ENCODE peak calls at places on chromosomes 11 and 22, in seven cellular contexts. P is T-helper 1 cell; C is kidney; S is stimulated activated CD8-positive, alpha-beta memory T cell treated with anti-CD3 and anti-CD28 coated beads, Interleukin-2, amount 100 ng/mL, for 48 hours; K is SHP77; H is lung microvascular endothelial cell; B is stimulated activated CD4-positive, alpha-beta T cell treated with anti-CD3 and anti-CD28 coated beads, Interleukin-4, amount 100 ng/mL, for 48 hours. X is an unnamed sample.

GRCh38 chr11:95485115-95485900 is 254.3 kb upstream of the SESN3 start:
- DNase-seq in B (no peak), H (no peak), P (no peak), C (no peak), K (no peak), S (no peak), X (no peak)

GRCh38 chr11:36007127-36007824 is 63.4 kb downstream of the LDLRAD3 start:
- DNase-seq in S (no peak), C (no peak), P (no peak), H (peak), B (no peak), K (no peak), X (no peak)

GRCh38 chr11:41786087-41786486 is 326.6 kb upstream of the LRRC4C start:
- DNase-seq in P (no peak), S (no peak), B (no peak), H (no peak), C (no peak), K (no peak), X (no peak)

GRCh38 chr11:13962562-13963168 is at the start of gene SPON1:
- DNase-seq in C (peak), S (no peak), H (peak), K (no peak), P (peak), B (no peak), X (no peak)

GRCh38 chr11:39458481-39458880 is 2001.0 kb downstream of the LRRC4C start:
- DNase-seq in S (no peak), B (no peak), C (no peak), K (no peak), P (no peak), H (no peak), X (no peak)

GRCh38 chr11:65861533-65862183 is 1.4 kb downstream of the MUS81 start:
- DNase-seq in P (no peak), S (no peak), B (no peak), C (peak), H (no peak), K (no peak), X (no peak)

GRCh38 chr22:40642316-40642715 is 5.8 kb upstream of the MRTFA start:
- DNase-seq in K (no peak), S (no peak), P (no peak), H (no peak), C (no peak), B (no peak), X (no peak)

GRCh38 chr11:1825039-1825740 is 9.6 kb upstream of the SYT8 start:
- DNase-seq in S (no peak), B (no peak), P (no peak), C (peak), H (peak), K (no peak), X (no peak)

GRCh38 chr11:12669930-12670329 is 4.3 kb upstream of the TEAD1 start:
- DNase-seq in S (no peak), P (no peak), K (no peak), H (peak), C (no peak), B (no peak), X (no peak)

GRCh38 chr11:57938351-57938750 is 85.3 kb upstream of the OR9Q1 start:
- DNase-seq in B (no peak), C (no peak), K (no peak), P (no peak), H (no peak), S (no peak), X (no peak)

GRCh38 chr22:32218470-32218869 is 13.6 kb upstream of the RFPL2 start:
- DNase-seq in K (no peak), S (no peak), H (no peak), B (no peak), C (no peak), P (no peak), X (no peak)

GRCh38 chr11:18310800-18311340 is 11.1 kb downstream of the HPS5 start:
- DNase-seq in B (no peak), H (no peak), K (no peak), C (no peak), S (no peak), P (no peak), X (no peak)

GRCh38 chr11:18527512-18527911 is 770 bp upstream of the TSG101 start:
- DNase-seq in H (peak), K (no peak), S (no peak), C (no peak), B (no peak), P (no peak), X (peak)

GRCh38 chr22:19807161-19807913 is 46.8 kb downstream of the TBX1 start:
- DNase-seq in C (peak), B (no peak), K (no peak), S (no peak), P (no peak), H (no peak), X (no peak)

GRCh38 chr11:103904324-103904667 is 132.1 kb upstream of the DDI1 start:
- DNase-seq in K (no peak), C (no peak), H (no peak), B (no peak), S (no peak), P (no peak), X (no peak)

X was measured in HFFc6.